ENCODE peak calls at places on chromosomes 11 and 22, in six cellular contexts. A is fibroblast of lung; M is HTR-8/SVneo; P is stimulated activated CD8-positive, alpha-beta memory T cell treated with anti-CD3 and anti-CD28 coated beads, Interleukin-4, amount 100 ng/mL, for 4 hours; W is T-helper 9 cell; R is A172. H is an unnamed sample.

GRCh38 chr11:134120143-134120850 is 51.4 kb downstream of the JAM3 start:
- DNase-seq in R (peak; percentile 49), W (no peak), P (no peak), M (no peak), A (peak; percentile 97), H (no peak)

GRCh38 chr11:46285594-46286033 is 8.2 kb downstream of the CREB3L1 start:
- DNase-seq in A (no peak), M (no peak), R (no peak), P (no peak), W (no peak), H (no peak)

GRCh38 chr11:70454197-70454767 is 56.0 kb downstream of the CTTN start:
- DNase-seq in R (no peak), M (no peak), A (no peak), P (no peak), W (no peak), H (no peak)

GRCh38 chr22:44431256-44431655 is 66.8 kb downstream of the RTL6 start:
- DNase-seq in W (no peak), P (no peak), R (no peak), A (no peak), M (no peak), H (no peak)

GRCh38 chr22:49433717-49434611 is 393.7 kb downstream of the BRD1 start:
- DNase-seq in W (no peak), A (no peak), M (no peak), R (no peak), P (no peak), H (no peak)

GRCh38 chr11:14593671-14594070 is 49.9 kb upstream of the PDE3B start:
- DNase-seq in A (no peak), R (no peak), W (no peak), M (no peak), P (no peak), H (no peak)

GRCh38 chr22:22179858-22180257 is 64.7 kb upstream of the VPREB1 start:
- DNase-seq in W (no peak), R (no peak), P (no peak), A (no peak), M (no peak), H (no peak)

GRCh38 chr11:15668718-15669117 is 554.0 kb downstream of the INSC start:
- DNase-seq in P (no peak), A (no peak), W (no peak), M (no peak), R (no peak), H (no peak)